ENCODE peak calls at places on chromosomes 1 and 21, in six cellular contexts. X is nephron progenitor cell, C is WTC11, N is colonic mucosa, B is foreskin keratinocyte, Y is fibroblast of pulmonary artery. R is an unnamed sample.
A peak's percentile ranks its signal among the peaks of the same experiment; 100 is the strongest.

GRCh38 chr1:229199261-229199850 is 71.6 kb upstream of the RAB4A start:
- DNase-seq in X (peak; percentile 19), C (no peak), N (no peak), B (no peak), Y (no peak), R (no peak)

GRCh38 chr1:111441573-111442192 is 7.4 kb downstream of the WDR77 start:
- DNase-seq in X (peak; percentile 58), C (peak; percentile 75), N (peak; percentile 29), B (no peak), Y (peak; percentile 40), R (peak; percentile 71)

GRCh38 chr1:44314401-44314800 is 40.7 kb downstream of the ERI3 start:
- DNase-seq in X (no peak), C (peak; percentile 24), N (no peak), B (no peak), Y (no peak), R (no peak)

GRCh38 chr1:201348211-201348566 is 29.3 kb downstream of the TNNT2 start:
- DNase-seq in X (peak; percentile 66), C (peak; percentile 81), N (peak; percentile 46), B (peak; percentile 24), Y (peak; percentile 55), R (peak; percentile 74)

GRCh38 chr21:34205811-34206635 is 132.6 kb downstream of the MRPS6 start:
- DNase-seq in X (no peak), C (no peak), N (no peak), B (no peak), Y (no peak), R (no peak)

GRCh38 chr1:198686069-198686728 is 47.4 kb downstream of the PTPRC start:
- DNase-seq in X (no peak), C (no peak), N (no peak), B (no peak), Y (peak; percentile 70), R (no peak)

GRCh38 chr1:179709841-179710329 is 33.2 kb upstream of the FAM163A start:
- DNase-seq in X (no peak), C (no peak), N (no peak), B (no peak), Y (peak; percentile 95), R (no peak)

GRCh38 chr1:156703336-156703735 is 2.0 kb downstream of the CRABP2 start:
- DNase-seq in X (no peak), C (no peak), N (no peak), B (no peak), Y (no peak), R (no peak)

GRCh38 chr1:22210636-22211035 is 67.7 kb upstream of the WNT4 start:
- DNase-seq in X (no peak), C (no peak), N (no peak), B (no peak), Y (no peak), R (no peak)

GRCh38 chr1:209675567-209676154 is 449 bp downstream of the G0S2 start:
- DNase-seq in X (peak; percentile 52), C (peak; percentile 41), N (peak; percentile 57), B (no peak), Y (no peak), R (peak; percentile 35)

GRCh38 chr1:211261229-211261628 is 2.1 kb downstream of the RCOR3 start:
- DNase-seq in X (no peak), C (no peak), N (no peak), B (no peak), Y (no peak), R (no peak)

GRCh38 chr1:211258756-211259595 is at the start of gene RCOR3:
- DNase-seq in X (peak; percentile 95), C (peak; percentile 94), N (peak; percentile 94), B (peak; percentile 65), Y (peak; percentile 93), R (peak; percentile 95)

GRCh38 chr1:211259596-211260126 is 495 bp downstream of the RCOR3 start:
- DNase-seq in X (no peak), C (no peak), N (peak; percentile 67), B (no peak), Y (peak; percentile 61), R (no peak)

GRCh38 chr1:211258310-211258755 is 833 bp upstream of the RCOR3 start:
- DNase-seq in X (peak; percentile 70), C (peak; percentile 73), N (peak; percentile 79), B (peak; percentile 51), Y (peak; percentile 79), R (peak; percentile 68)

GRCh38 chr1:211260161-211261107 is 1.3 kb downstream of the RCOR3 start:
- DNase-seq in X (peak; percentile 81), C (peak; percentile 76), N (peak; percentile 92), B (peak; percentile 23), Y (peak; percentile 73), R (peak; percentile 77)
- TF ChIP-seq CTCF in X (no peak), C (no peak), N (no peak), B (no peak), Y (no peak), R (no peak)

DNA sequence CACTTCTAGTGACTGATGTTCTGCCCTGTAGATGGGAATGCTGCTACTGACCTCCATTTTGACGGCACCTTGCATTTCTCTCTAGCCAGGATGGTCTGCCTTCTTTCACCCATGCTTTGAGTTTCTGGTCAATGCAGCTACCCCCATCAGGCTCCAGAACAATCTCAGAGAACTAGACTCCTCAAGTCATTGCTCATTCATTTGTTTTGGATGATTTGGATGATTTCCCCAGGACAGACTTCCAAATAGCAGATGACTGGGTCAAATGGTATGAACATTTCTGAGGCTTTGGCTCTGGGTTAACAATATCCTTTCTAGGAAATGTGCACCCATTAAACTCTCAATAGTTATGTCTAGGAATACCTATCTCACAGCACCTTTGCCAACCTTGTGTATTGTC is 63.9 kb downstream of the CSMD2 start:
- DNase-seq in X (no peak), C (no peak), N (no peak), B (no peak), Y (no peak), R (no peak)
- TF ChIP-seq CTCF in X (no peak), C (no peak), N (no peak), B (no peak), Y (no peak), R (no peak)

DNA sequence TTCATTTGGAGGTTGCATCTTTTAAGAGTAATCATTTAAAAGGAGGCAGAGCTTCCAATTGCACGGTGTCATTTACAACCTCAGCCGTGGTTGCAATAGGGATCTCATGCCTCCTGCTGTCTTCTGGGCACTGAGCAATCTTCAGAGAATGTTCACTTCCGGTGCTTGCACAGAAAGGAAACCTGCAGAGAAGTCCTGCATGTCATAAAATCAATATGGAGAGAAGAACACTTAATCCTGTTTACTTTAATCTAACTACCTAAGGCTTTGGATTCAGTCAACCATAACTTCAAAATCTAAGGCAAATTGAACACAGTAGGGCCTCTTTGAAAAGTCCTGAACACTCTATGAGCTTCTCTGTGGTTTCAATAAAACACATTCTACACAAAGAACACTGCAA is 11.3 kb upstream of the MAP10 start:
- DNase-seq in X (no peak), C (no peak), N (peak; percentile 37), B (peak; percentile 12), Y (peak; percentile 32), R (no peak)
- TF ChIP-seq CTCF in X (no peak), C (no peak), N (no peak), B (peak; percentile 58), Y (no peak), R (no peak)

GRCh38 chr1:204320413-204320812 is 39.3 kb downstream of the PLEKHA6 start:
- DNase-seq in X (no peak), C (no peak), N (no peak), B (peak; percentile 50), Y (peak; percentile 78), R (no peak)
- TF ChIP-seq CTCF in X (no peak), C (no peak), N (no peak), B (no peak), Y (no peak), R (no peak)

GRCh38 chr1:195897072-195897471 is 711.2 kb downstream of the KCNT2 start:
- DNase-seq in X (no peak), C (no peak), N (no peak), B (no peak), Y (no peak), R (no peak)
- TF ChIP-seq CTCF in X (no peak), C (no peak), N (no peak), B (peak; percentile 53), Y (no peak), R (peak; percentile 11)

GRCh38 chr1:19785660-19786059 is 14.1 kb downstream of the TMCO4 start:
- DNase-seq in X (no peak), C (no peak), N (no peak), B (no peak), Y (no peak), R (no peak)

GRCh38 chr1:19792237-19793002 is 7.3 kb downstream of the TMCO4 start:
- DNase-seq in X (no peak), C (no peak), N (no peak), B (no peak), Y (no peak), R (no peak)

DNA sequence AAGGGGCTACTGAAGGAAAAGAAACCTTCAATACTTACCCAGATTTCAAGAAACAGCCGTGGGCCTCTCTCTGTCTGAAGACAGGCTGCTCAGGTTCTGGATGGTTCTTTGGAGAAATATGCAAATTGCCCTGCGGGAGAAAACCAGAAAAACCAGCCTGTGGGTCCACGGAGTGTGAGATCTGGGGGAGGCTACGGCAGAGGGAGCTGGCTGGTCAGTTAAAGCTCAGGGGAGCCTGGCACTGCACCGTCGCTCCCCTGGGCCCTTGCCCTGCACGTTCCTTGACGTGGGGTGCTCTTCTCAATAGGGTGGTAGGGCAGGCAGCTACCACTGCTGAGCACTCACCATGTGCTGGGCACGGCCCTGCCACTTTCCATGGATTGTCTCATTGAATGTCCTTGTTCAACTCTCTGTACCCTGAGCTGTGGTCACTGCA is 12.7 kb downstream of the TMCO4 start:
- DNase-seq in X (no peak), C (peak; percentile 68), N (no peak), B (no peak), Y (no peak), R (no peak)
- TF ChIP-seq CTCF in X (no peak), C (no peak), N (no peak), B (no peak), Y (no peak), R (no peak)

R was measured in endothelial cell.